ENCODE peak calls at places on chromosomes 11 and 22, in five cellular contexts. H is HFF-Myc, Y is adrenal gland, C is heart right ventricle, M is HCT116. S is an unnamed sample.

GRCh38 chr11:61962213-61963015 is 5.0 kb downstream of the FTH1 start:
- DNase-seq in H (no peak), Y (peak; percentile 18), C (no peak), M (no peak), S (no peak)

GRCh38 chr11:34192481-34193401 is 87.3 kb downstream of the NAT10 start:
- DNase-seq in H (peak; percentile 90), Y (peak; percentile 66), C (peak; percentile 51), M (peak; percentile 60), S (peak; percentile 88)

GRCh38 chr11:61627831-61628753 is 47.2 kb upstream of the SYT7 start:
- DNase-seq in H (peak; percentile 44), Y (peak; percentile 61), C (peak; percentile 77), M (peak; percentile 45), S (no peak)

GRCh38 chr11:109789911-109790310 is 303.3 kb upstream of the ZC3H12C start:
- DNase-seq in H (no peak), Y (no peak), C (no peak), M (no peak), S (no peak)

GRCh38 chr11:235180-235997 is 753 bp downstream of the SIRT3 start:
- DNase-seq in H (no peak), Y (no peak), C (no peak), M (no peak), S (no peak)

GRCh38 chr11:103070142-103070541 is 21.8 kb downstream of the DCUN1D5 start:
- DNase-seq in H (no peak), Y (no peak), C (no peak), M (no peak), S (no peak)

GRCh38 chr11:12149672-12150225 is 39.4 kb downstream of the MICAL2 start:
- DNase-seq in H (no peak), Y (no peak), C (no peak), M (no peak), S (no peak)

GRCh38 chr11:122229078-122229477 is 113.1 kb upstream of the BLID start:
- DNase-seq in H (peak; percentile 86), Y (no peak), C (peak; percentile 8), M (no peak), S (peak; percentile 64)

GRCh38 chr11:57460017-57460755 is at the start of gene RTN4RL2:
- DNase-seq in H (no peak), Y (no peak), C (peak; percentile 49), M (peak; percentile 52), S (no peak)

GRCh38 chr22:47781024-47781423 is 1018.6 kb downstream of the TBC1D22A start:
- DNase-seq in H (no peak), Y (no peak), C (no peak), M (no peak), S (no peak)

GRCh38 chr11:8017894-8018741 is 31.0 kb downstream of the EIF3F start:
- DNase-seq in H (no peak), Y (no peak), C (no peak), M (no peak), S (no peak)

GRCh38 chr11:118176400-118177134 is at the start of gene SCN2B:
- DNase-seq in H (no peak), Y (no peak), C (no peak), M (no peak), S (no peak)

GRCh38 chr22:20423636-20424511 is 13.8 kb downstream of the SCARF2 start:
- DNase-seq in H (no peak), Y (no peak), C (no peak), M (no peak), S (no peak)

GRCh38 chr11:9273430-9274336 is 8.5 kb upstream of the DENND5A start:
- DNase-seq in H (no peak), Y (no peak), C (no peak), M (no peak), S (no peak)

GRCh38 chr11:45374632-45375031 is 88.5 kb upstream of the SYT13 start:
- DNase-seq in H (no peak), Y (no peak), C (no peak), M (no peak), S (no peak)

GRCh38 chr11:69373251-69373635 is 79.3 kb downstream of the MYEOV start:
- DNase-seq in H (no peak), Y (peak; percentile 8), C (no peak), M (no peak), S (no peak)

GRCh38 chr11:114563077-114563476 is 3.4 kb upstream of the NXPE1 start:
- DNase-seq in H (no peak), Y (no peak), C (no peak), M (peak; percentile 27), S (no peak)

GRCh38 chr11:8794677-8795103 is 112.1 kb downstream of the RPL27A start:
- DNase-seq in H (no peak), Y (no peak), C (no peak), M (peak; percentile 12), S (no peak)

GRCh38 chr22:40703731-40704130 is 24.4 kb downstream of the MCHR1 start:
- DNase-seq in H (no peak), Y (no peak), C (no peak), M (no peak), S (no peak)

GRCh38 chr11:35968386-35969088 is 24.7 kb downstream of the LDLRAD3 start:
- DNase-seq in H (no peak), Y (no peak), C (no peak), M (no peak), S (no peak)

GRCh38 chr22:33327348-33327860 is 269.2 kb upstream of the SYN3 start:
- DNase-seq in H (no peak), Y (no peak), C (no peak), M (no peak), S (no peak)
- H3K4me3 ChIP-seq in H (no peak overlapping the region), Y (no peak overlapping the region), C (no peak overlapping the region), M (no peak overlapping the region), S (no peak overlapping the region)

DNA sequence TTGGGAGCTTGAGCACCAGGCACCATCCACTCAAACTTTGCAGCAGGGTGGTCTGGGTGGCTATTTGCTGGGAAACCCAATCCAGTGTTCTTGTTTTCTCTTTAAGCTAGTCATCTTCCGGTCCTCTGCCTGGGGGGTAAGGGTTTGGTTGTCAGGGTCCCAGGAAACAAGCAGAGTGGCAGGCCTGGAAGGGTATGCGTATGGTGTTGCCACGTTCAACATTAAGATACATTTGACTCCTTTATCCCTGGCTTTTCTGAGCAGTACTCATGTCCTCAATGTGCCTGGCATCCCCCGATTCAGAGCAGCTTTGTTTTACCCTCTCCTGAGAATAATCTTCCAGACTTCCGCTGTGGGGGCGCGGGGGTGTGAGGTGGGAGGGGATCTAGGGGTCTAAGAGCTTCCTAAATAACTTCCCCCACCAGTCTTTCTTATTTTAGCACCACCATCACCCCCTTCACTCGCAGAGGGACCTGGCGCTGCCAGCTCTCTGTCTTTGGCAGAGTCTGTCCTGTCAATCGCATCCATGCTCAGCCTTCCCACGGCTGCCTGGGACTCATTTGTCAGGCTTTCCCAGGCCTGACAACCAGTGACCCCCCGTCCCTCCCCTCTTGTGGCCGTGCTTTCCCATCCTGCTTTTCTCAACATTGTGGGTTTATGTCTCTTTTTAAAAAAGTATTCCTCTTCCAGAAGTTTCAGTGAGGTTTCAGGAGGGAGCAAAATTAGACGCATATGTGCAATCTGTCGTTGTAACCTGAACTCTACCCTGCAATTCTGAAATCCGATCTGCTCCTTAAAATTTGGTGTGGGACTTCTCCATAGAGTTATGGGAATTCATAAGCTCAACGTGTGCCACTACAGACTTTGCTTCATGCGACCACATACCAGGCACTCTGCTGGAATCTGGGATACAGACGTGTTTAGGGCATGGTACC is 27.0 kb upstream of the RBFOX2 start:
- DNase-seq in H (peak; percentile 75), Y (no peak), C (peak; percentile 17), M (no peak), S (no peak)
- H3K4me3 ChIP-seq in H (no peak overlapping the region), Y (no peak overlapping the region), C (no peak overlapping the region), M (no peak overlapping the region), S (no peak overlapping the region)

GRCh38 chr22:31036671-31037550 is 44.2 kb upstream of the SMTN start:
- DNase-seq in H (peak; percentile 41), Y (no peak), C (no peak), M (no peak), S (peak; percentile 83)
- H3K4me3 ChIP-seq in H (peak overlapping the region; percentile 9), Y (no peak overlapping the region), C (no peak overlapping the region), M (no peak overlapping the region), S (no peak overlapping the region)

GRCh38 chr22:23548501-23549197 is 31.4 kb downstream of the IGLL1 start:
- DNase-seq in H (no peak), Y (no peak), C (no peak), M (no peak), S (no peak)
- H3K4me3 ChIP-seq in H (no peak overlapping the region), Y (no peak overlapping the region), C (no peak overlapping the region), M (no peak overlapping the region), S (no peak overlapping the region)

GRCh38 chr11:27910186-27910941 is 197.6 kb downstream of the KIF18A start:
- DNase-seq in H (no peak), Y (no peak), C (no peak), M (no peak), S (no peak)

GRCh38 chr11:27909386-27909785 is 198.6 kb downstream of the KIF18A start:
- DNase-seq in H (no peak), Y (no peak), C (no peak), M (no peak), S (no peak)

GRCh38 chr11:27907534-27907933 is 200.4 kb downstream of the KIF18A start:
- DNase-seq in H (no peak), Y (no peak), C (no peak), M (no peak), S (no peak)

GRCh38 chr11:27902981-27903624 is 202.8 kb upstream of the BDNF start:
- DNase-seq in H (no peak), Y (no peak), C (no peak), M (no peak), S (no peak)

DNA sequence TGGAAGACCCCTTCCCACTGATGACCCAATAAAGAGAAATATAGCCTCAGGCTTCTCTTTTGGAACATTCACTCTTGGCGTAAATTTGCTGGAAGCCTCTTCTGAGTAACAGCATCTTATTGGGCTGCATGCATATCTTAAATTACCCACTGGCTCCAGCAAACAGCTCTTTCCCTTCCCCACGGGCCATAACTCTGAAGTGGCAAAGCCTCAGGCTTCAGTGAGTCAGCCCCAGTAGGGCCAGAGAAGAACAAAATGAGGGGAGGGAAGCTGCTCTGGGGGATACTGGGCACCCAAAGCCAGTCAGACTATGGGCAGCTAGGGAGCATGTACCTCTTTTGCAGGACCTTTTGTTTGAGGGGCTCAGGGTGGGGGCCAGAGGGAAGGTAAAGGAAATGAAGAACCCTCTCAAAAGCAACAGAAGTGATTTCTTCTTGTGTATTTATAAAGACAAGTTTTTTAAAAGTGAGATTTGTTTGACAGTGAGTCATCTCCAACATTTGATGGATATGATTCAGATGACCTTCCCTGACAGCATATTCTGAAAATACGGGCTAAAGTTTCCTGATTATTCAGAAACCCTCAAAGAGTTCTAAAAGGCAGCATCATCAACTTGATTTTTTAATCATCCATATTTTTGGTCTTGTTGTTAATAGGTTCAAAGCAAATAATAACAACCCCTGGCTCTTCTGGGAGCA is 203.4 kb downstream of the KIF18A start:
- DNase-seq in H (no peak), Y (no peak), C (no peak), M (no peak), S (no peak)
- H3K4me3 ChIP-seq in H (no peak overlapping the region), Y (no peak overlapping the region), C (no peak overlapping the region), M (no peak overlapping the region), S (no peak overlapping the region)

GRCh38 chr11:111918390-111919256 is at the start of gene C11orf52:
- DNase-seq in H (no peak), Y (no peak), C (peak; percentile 46), M (peak; percentile 79), S (no peak)
- H3K4me3 ChIP-seq in H (no peak within 1 kb of the TSS), Y (no peak within 1 kb of the TSS), C (no peak within 1 kb of the TSS), M (peak within 1 kb of the TSS; percentile 32), S (no peak within 1 kb of the TSS)

S was measured in BJ.